ENCODE peak calls at places on chromosomes 6 and 20, in four cellular contexts. V is fibroblast of villous mesenchyme, N is GM18507, S is AG10803. C is an unnamed sample.

GRCh38 chr6:50952092-50952932 is 133.6 kb downstream of the TFAP2B start:
- DNase-seq in V (no peak), N (no peak), S (peak), C (no peak)

GRCh38 chr6:117449549-117450439 is 24.1 kb upstream of the ROS1 start:
- DNase-seq in V (peak), N (peak), S (peak), C (no peak)

GRCh38 chr20:62860391-62860923 is 1.2 kb downstream of the TCFL5 start:
- DNase-seq in V (peak), N (no peak), S (peak), C (peak)

GRCh38 chr6:125222531-125223455 is 69.2 kb downstream of the TPD52L1 start:
- DNase-seq in V (no peak), N (no peak), S (no peak), C (no peak)

GRCh38 chr20:37257993-37258392 is 3.6 kb downstream of the GHRH start:
- DNase-seq in V (no peak), N (no peak), S (no peak), C (no peak)

GRCh38 chr6:25958700-25959162 is 3.9 kb upstream of the TRIM38 start:
- DNase-seq in V (no peak), N (no peak), S (no peak), C (no peak)

GRCh38 chr6:129641344-129641743 is 68.6 kb downstream of the ARHGAP18 start:
- DNase-seq in V (peak), N (no peak), S (peak), C (no peak)

GRCh38 chr6:104702126-104702841 is 157.4 kb downstream of the HACE1 start:
- DNase-seq in V (peak), N (no peak), S (no peak), C (no peak)

GRCh38 chr20:51183443-51183842 is 160.5 kb upstream of the KCNG1 start:
- DNase-seq in V (peak), N (no peak), S (peak), C (no peak)

GRCh38 chr6:155314773-155315515 is 660 bp upstream of the TFB1M start:
- DNase-seq in V (peak), N (no peak), S (peak), C (no peak)

GRCh38 chr6:43836507-43836906 is 66.5 kb downstream of the VEGFA start:
- DNase-seq in V (no peak), N (no peak), S (no peak), C (no peak)

GRCh38 chr20:21640556-21640955 is 64.9 kb upstream of the PAX1 start:
- DNase-seq in V (no peak), N (no peak), S (no peak), C (no peak)

GRCh38 chr6:151111670-151112069 is 128.1 kb upstream of the AKAP12 start:
- DNase-seq in V (peak), N (no peak), S (no peak), C (no peak)

GRCh38 chr20:58069796-58070663 is 158.4 kb downstream of the ANKRD60 start:
- DNase-seq in V (no peak), N (no peak), S (no peak), C (no peak)

GRCh38 chr20:21435576-21435975 is 38.2 kb upstream of the NKX2-4 start:
- DNase-seq in V (no peak), N (no peak), S (peak), C (no peak)

GRCh38 chr6:31113861-31114539 is 600 bp upstream of the PSORS1C1 start:
- DNase-seq in V (no peak), N (no peak), S (peak), C (peak)

GRCh38 chr20:701401-702129 is 26.0 kb upstream of the SCRT2 start:
- DNase-seq in V (no peak), N (no peak), S (no peak), C (no peak)

GRCh38 chr6:15400572-15401004 is 154.7 kb downstream of the JARID2 start:
- DNase-seq in V (peak), N (no peak), S (peak), C (no peak)

GRCh38 chr20:49572857-49573256 is 4.9 kb upstream of the PTGIS start:
- DNase-seq in V (no peak), N (no peak), S (no peak), C (no peak)

GRCh38 chr20:47007826-47008655 is 113.4 kb downstream of the EYA2 start:
- DNase-seq in V (no peak), N (no peak), S (no peak), C (no peak)

GRCh38 chr6:33456156-33456555 is 1.8 kb downstream of the ZBTB9 start:
- DNase-seq in V (no peak), N (no peak), S (no peak), C (no peak)

GRCh38 chr6:149459761-149460160 is 25.1 kb downstream of the ZC3H12D start:
- DNase-seq in V (no peak), N (no peak), S (no peak), C (no peak)

GRCh38 chr6:111367393-111368088 is 115.5 kb downstream of the REV3L start:
- DNase-seq in V (no peak), N (no peak), S (no peak), C (no peak)

GRCh38 chr6:152277826-152278247 is 359.3 kb downstream of the SYNE1 start:
- DNase-seq in V (no peak), N (no peak), S (no peak), C (no peak)

GRCh38 chr6:33271098-33271607 is 523 bp downstream of the VPS52 start:
- DNase-seq in V (no peak), N (no peak), S (peak), C (no peak)

GRCh38 chr6:116616757-116617093 is 446 bp downstream of the RSPH4A start:
- DNase-seq in V (no peak), N (peak), S (peak), C (no peak)

GRCh38 chr6:96468681-96469224 is 52.9 kb upstream of the UFL1 start:
- DNase-seq in V (no peak), N (no peak), S (no peak), C (no peak)

GRCh38 chr6:56335733-56336132 is 88.4 kb upstream of the COL21A1 start:
- DNase-seq in V (peak), N (no peak), S (peak), C (no peak)

GRCh38 chr6:42260424-42260888 is 42.8 kb upstream of the MRPS10 start:
- DNase-seq in V (peak), N (no peak), S (no peak), C (no peak)

GRCh38 chr6:131728296-131728939 is 17.6 kb upstream of the CTAGE9 start:
- DNase-seq in V (peak), N (no peak), S (peak), C (no peak)

GRCh38 chr6:13453771-13454251 is 33.6 kb downstream of the GFOD1 start:
- DNase-seq in V (peak), N (no peak), S (no peak), C (no peak)

GRCh38 chr6:122580731-122581130 is 29.5 kb upstream of the PKIB start:
- DNase-seq in V (peak), N (no peak), S (no peak), C (no peak)

GRCh38 chr6:158029668-158030230 is 48.1 kb downstream of the SYNJ2 start:
- DNase-seq in V (no peak), N (no peak), S (no peak), C (no peak)

GRCh38 chr6:70221715-70222236 is 81.1 kb downstream of the COL9A1 start:
- DNase-seq in V (no peak), N (no peak), S (no peak), C (no peak)

GRCh38 chr20:22617160-22617559 is 32.8 kb upstream of the FOXA2 start:
- DNase-seq in V (no peak), N (no peak), S (no peak), C (no peak)

GRCh38 chr20:1417273-1417672 is 24.4 kb upstream of the FKBP1A start:
- DNase-seq in V (peak), N (no peak), S (peak), C (no peak)

GRCh38 chr6:166678426-166678825 is 51.4 kb upstream of the RPS6KA2 start:
- DNase-seq in V (peak), N (no peak), S (no peak), C (peak)

C was measured in breast epithelium.